ENCODE peak calls at places on chromosome 19, in four cellular contexts. V is mesenchymal stem cell, B is IMR-90, E is H1. D is an unnamed sample.

GRCh38 chr19:3670796-3671679 is 29.2 kb downstream of the PIP5K1C start:
- DNase-seq in E (no peak), B (peak; percentile 56), V (peak; percentile 85), D (no peak)

GRCh38 chr19:30567535-30568232 is 195.5 kb downstream of the ZNF536 start:
- DNase-seq in B (no peak), V (no peak), E (no peak), D (no peak)

GRCh38 chr19:5091576-5092215 is 122.8 kb downstream of the KDM4B start:
- DNase-seq in E (no peak), B (no peak), V (peak; percentile 20), D (no peak)

GRCh38 chr19:40555978-40556689 is 20.5 kb upstream of the SHKBP1 start:
- DNase-seq in E (no peak), B (no peak), V (no peak), D (no peak)

GRCh38 chr19:6220385-6221191 is 59.2 kb downstream of the MLLT1 start:
- DNase-seq in V (no peak), E (no peak), B (peak; percentile 64), D (no peak)

GRCh38 chr19:7968008-7968795 is 24.7 kb upstream of the TIMM44 start:
- DNase-seq in V (no peak), B (no peak), E (no peak), D (no peak)

GRCh38 chr19:12774588-12775555 is at the start of gene HOOK2:
- DNase-seq in V (no peak), B (no peak), E (peak; percentile 93), D (peak; percentile 98)

GRCh38 chr19:17394891-17395415 is 957 bp upstream of the CCDC194 start:
- DNase-seq in E (peak; percentile 89), V (peak; percentile 69), B (peak; percentile 53), D (peak; percentile 86)

GRCh38 chr19:52535831-52536800 is 8.6 kb downstream of the ZNF808 start:
- DNase-seq in V (peak; percentile 77), B (peak; percentile 61), E (peak; percentile 92), D (peak; percentile 93)

GRCh38 chr19:33564836-33565338 is 43.3 kb upstream of the PEPD start:
- DNase-seq in B (no peak), E (no peak), V (no peak), D (peak; percentile 25)

DNA sequence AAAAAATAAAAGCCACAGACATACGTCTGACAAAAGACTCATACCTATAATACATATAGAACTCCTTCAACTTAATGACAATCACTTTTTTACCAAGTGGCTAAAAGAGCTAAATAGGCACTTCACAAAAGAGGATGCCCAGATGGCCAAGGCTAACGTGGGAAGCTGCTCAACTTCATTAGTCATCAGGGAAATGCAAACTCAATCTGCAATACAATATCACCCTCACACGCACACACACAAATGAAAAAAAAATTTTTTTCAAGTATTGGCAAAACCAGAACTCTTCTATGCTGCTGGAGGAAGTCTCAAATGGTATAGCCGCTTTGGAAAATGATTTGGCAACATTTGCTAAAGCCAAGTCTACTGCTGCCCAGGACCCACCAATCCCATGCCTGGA is 14.6 kb upstream of the DNMT1 start:
- DNase-seq in E (no peak), B (peak; percentile 87), V (peak; percentile 35), D (no peak)
- H2BK15ac ChIP-seq in E (no peak overlapping the region), B (no peak overlapping the region), V (no peak overlapping the region), D (no peak overlapping the region)

DNA sequence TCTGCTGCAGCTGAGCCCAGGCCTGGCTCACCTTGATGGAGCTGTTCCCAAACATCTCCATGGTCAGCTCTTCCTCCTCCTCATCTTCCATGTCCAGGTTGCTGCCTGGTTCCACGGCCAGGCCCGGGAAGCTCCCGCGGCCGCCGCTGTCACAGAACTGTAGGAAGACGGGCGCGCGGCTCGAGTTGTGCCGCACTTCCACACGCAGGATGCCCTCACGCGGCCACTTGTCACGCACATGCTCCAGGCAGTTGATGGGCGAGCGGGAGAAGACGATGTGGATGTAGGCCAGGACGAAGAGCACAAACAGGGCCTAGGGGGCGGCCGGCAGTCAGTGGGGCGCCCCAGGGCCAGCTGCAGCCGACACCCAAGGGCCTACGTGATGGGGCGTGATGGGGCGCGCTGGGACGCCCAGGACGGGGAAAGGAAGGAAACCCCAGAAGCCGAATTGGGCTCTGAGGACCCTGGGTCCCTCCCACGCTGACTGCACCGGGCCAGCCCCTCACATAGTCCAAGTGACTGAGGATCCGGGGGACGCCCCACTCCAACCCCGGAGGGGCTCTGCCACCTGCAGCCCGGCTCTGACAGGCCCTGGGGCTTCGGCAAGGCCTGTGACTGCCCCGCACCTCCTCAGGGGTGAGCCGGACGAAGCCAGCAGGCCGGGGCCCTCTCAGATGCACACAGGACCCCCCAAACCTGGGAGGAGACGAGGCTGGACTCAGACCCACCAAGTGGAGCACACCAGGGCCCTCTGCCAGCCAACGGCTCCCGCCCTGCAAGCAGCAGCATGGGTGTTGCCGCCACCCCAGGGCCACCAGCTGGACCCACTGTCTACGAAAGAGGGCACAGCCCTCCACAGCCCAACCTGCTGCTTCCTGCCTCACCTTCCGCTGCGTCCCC is 6.5 kb downstream of the TMEM259 start:
- DNase-seq in B (no peak), V (no peak), E (no peak), D (no peak)
- H3K79me1 ChIP-seq in B (peaks cover 63% of the 10 kb centered on the region), V (peaks cover 22% of the 10 kb centered on the region), E (peaks cover 17% of the 10 kb centered on the region), D (peaks cover 5% of the 10 kb centered on the region)

DNA sequence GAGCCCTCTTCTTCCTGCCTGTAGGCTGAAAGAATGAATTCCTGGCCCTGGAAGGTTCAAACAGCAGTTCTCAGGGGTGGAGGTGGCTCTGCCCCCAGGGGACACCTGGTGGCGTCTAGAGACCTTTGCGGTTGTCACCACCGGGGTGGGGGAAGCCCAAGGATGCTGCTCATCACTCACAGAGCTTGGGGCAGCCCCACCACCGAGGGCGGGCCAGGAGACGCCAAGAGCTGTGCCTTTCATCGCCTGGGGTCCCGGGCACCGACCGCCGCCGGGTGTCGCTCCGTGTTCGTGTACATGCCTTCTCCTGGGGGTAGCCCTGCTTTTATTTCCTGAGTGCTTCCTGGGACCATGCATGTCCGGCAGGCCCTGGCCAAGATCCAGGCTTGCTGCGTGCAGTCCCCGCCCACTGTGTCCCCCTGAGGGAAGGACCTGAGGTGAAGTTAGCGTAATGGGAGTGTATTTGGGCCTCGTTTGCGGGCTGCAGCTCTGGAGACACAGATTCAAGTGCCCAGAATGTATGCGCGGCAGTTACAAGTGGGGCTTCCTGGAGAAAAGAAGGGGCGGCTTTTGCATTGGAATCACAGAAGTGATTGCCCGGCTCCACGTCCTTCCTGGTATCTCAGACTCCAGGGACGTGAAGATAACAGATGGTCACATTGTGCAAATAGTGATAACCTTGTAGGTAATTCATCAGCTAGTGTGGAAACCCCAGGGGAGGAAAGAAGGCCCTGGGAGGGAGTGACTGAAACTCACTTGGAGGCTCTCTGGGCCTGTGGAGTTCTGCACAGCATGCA is 7.8 kb downstream of the DOT1L start:
- DNase-seq in E (peak; percentile 63), V (peak; percentile 45), B (peak; percentile 36), D (peak; percentile 71)
- H2BK15ac ChIP-seq in E (no peak overlapping the region), V (peak overlapping the region; percentile 26), B (peak overlapping the region; percentile 40), D (no peak overlapping the region)

GRCh38 chr19:2451138-2451537 is 5.6 kb downstream of the LMNB2 start:
- DNase-seq in E (no peak), V (no peak), B (no peak), D (no peak)
- H3K79me1 ChIP-seq in E (peaks cover 13% of the 10 kb centered on the region), V (peaks cover 9% of the 10 kb centered on the region), B (peaks cover 71% of the 10 kb centered on the region), D (peaks cover 14% of the 10 kb centered on the region)

GRCh38 chr19:47448360-47448727 is 23.3 kb downstream of the SLC8A2 start:
- DNase-seq in B (no peak), V (no peak), E (no peak), D (no peak)

GRCh38 chr19:47445937-47446402 is 25.7 kb downstream of the SLC8A2 start:
- DNase-seq in E (peak; percentile 65), V (peak; percentile 44), B (no peak), D (peak; percentile 75)

GRCh38 chr19:47446534-47447469 is 24.9 kb downstream of the SLC8A2 start:
- DNase-seq in V (peak; percentile 29), B (no peak), E (peak; percentile 93), D (peak; percentile 96)

GRCh38 chr19:47445527-47445926 is 26.2 kb downstream of the SLC8A2 start:
- DNase-seq in E (no peak), V (no peak), B (no peak), D (no peak)

GRCh38 chr19:47447470-47448359 is 24.0 kb downstream of the SLC8A2 start:
- DNase-seq in E (peak; percentile 100), V (peak; percentile 64), B (peak; percentile 22), D (peak; percentile 99)
- H2BK15ac ChIP-seq in E (peak overlapping the region; percentile 83), V (no peak overlapping the region), B (no peak overlapping the region), D (no peak overlapping the region)

GRCh38 chr19:10748195-10748923 is 30.5 kb downstream of the DNM2 start:
- DNase-seq in V (no peak), B (no peak), E (no peak), D (no peak)
- H3K79me1 ChIP-seq in V (peaks cover 37% of the 10 kb centered on the region), B (peaks cover 89% of the 10 kb centered on the region), E (peaks cover 16% of the 10 kb centered on the region), D (peaks cover 8% of the 10 kb centered on the region)

GRCh38 chr19:39110263-39110967 is 15.2 kb upstream of the PAK4 start:
- DNase-seq in E (peak; percentile 92), V (peak; percentile 41), B (no peak), D (peak; percentile 55)

GRCh38 chr19:39109641-39110040 is 15.9 kb upstream of the PAK4 start:
- DNase-seq in B (no peak), E (no peak), V (no peak), D (no peak)

GRCh38 chr19:39103151-39103550 is 19.0 kb downstream of the ACP7 start:
- DNase-seq in V (no peak), B (no peak), E (no peak), D (no peak)

GRCh38 chr19:39104104-39104708 is 20.0 kb downstream of the ACP7 start:
- DNase-seq in B (no peak), V (no peak), E (no peak), D (no peak)

DNA sequence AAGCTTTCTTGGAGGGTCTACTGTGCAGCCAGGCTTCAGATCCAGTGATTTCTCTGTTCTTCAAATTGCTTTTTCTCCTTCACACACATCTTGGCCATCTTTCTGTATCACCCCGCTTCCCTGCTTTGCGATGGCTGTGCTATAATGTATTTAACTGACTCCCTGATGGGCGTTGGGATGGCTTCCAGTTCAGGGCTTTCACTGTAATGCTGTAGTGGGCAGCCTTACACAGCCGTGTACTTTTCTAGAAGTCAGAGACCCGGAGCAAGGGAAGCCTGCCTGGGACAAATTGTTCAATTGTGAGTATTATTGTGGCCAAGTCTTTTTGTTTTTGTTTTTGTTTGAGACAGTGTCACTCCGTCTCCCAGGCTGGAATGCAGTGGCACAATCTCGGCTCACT is 19.4 kb upstream of the PAK4 start:
- DNase-seq in E (no peak), B (no peak), V (no peak), D (no peak)
- H2BK15ac ChIP-seq in E (no peak overlapping the region), B (no peak overlapping the region), V (no peak overlapping the region), D (no peak overlapping the region)

GRCh38 chr19:2538096-2538757 is 62.3 kb downstream of the GADD45B start:
- DNase-seq in V (no peak), B (no peak), E (no peak), D (no peak)

GRCh38 chr19:2543463-2544442 is 67.8 kb downstream of the GADD45B start:
- DNase-seq in B (peak; percentile 98), V (peak; percentile 99), E (peak; percentile 84), D (peak; percentile 94)

GRCh38 chr19:2540251-2540645 is 64.3 kb downstream of the GADD45B start:
- DNase-seq in V (no peak), E (no peak), B (no peak), D (no peak)

GRCh38 chr19:2542341-2543069 is 66.6 kb downstream of the GADD45B start:
- DNase-seq in B (peak; percentile 71), E (no peak), V (peak; percentile 92), D (peak; percentile 58)

GRCh38 chr19:2540646-2541454 is 64.9 kb downstream of the GADD45B start:
- DNase-seq in V (peak; percentile 98), B (peak; percentile 97), E (peak; percentile 90), D (peak; percentile 99)
- H3K79me1 ChIP-seq in V (no peaks in the 10 kb centered on the region), B (peaks cover 29% of the 10 kb centered on the region), E (no peaks in the 10 kb centered on the region), D (no peaks in the 10 kb centered on the region)

D was measured in H9.